ENCODE peak calls at places on chromosomes 16 and 17, in five cellular contexts. One of them, this sample, is unnamed.

GRCh38 chr17:55576237-55576998 is 65.2 kb upstream of the SMIM36 start:
- DNase-seq in EH: peak
- DNase-seq in GM20000: no peak
- DNase-seq in endothelial cell of umbilical vein: peak
- DNase-seq in CD4-positive, alpha-beta T cell: no peak
- DNase-seq in this sample: peak

GRCh38 chr16:71537643-71538042 is 11.4 kb downstream of the CHST4 start:
- DNase-seq in CD4-positive, alpha-beta T cell: peak
- DNase-seq in EH: peak
- DNase-seq in GM20000: peak
- DNase-seq in endothelial cell of umbilical vein: peak
- DNase-seq in this sample: peak

GRCh38 chr17:72515291-72516065 is 394.7 kb downstream of the SOX9 start:
- DNase-seq in endothelial cell of umbilical vein: no peak
- DNase-seq in CD4-positive, alpha-beta T cell: no peak
- DNase-seq in GM20000: no peak
- DNase-seq in EH: peak
- DNase-seq in this sample: no peak

GRCh38 chr17:50201226-50201854 is at the start of gene COL1A1:
- DNase-seq in EH: peak
- DNase-seq in GM20000: no peak
- DNase-seq in endothelial cell of umbilical vein: no peak
- DNase-seq in CD4-positive, alpha-beta T cell: no peak
- DNase-seq in this sample: no peak

GRCh38 chr17:60188727-60189126 is 39.0 kb downstream of the CA4 start:
- DNase-seq in CD4-positive, alpha-beta T cell: no peak
- DNase-seq in GM20000: no peak
- DNase-seq in EH: no peak
- DNase-seq in endothelial cell of umbilical vein: no peak
- DNase-seq in this sample: no peak

GRCh38 chr16:12573300-12573699 is 230.4 kb downstream of the CPPED1 start:
- DNase-seq in GM20000: no peak
- DNase-seq in EH: no peak
- DNase-seq in CD4-positive, alpha-beta T cell: no peak
- DNase-seq in endothelial cell of umbilical vein: no peak
- DNase-seq in this sample: no peak

GRCh38 chr16:81864646-81865382 is 85.7 kb downstream of the PLCG2 start:
- DNase-seq in GM20000: no peak
- DNase-seq in CD4-positive, alpha-beta T cell: no peak
- DNase-seq in EH: no peak
- DNase-seq in endothelial cell of umbilical vein: no peak
- DNase-seq in this sample: no peak

GRCh38 chr17:1169471-1169908 is 10.3 kb downstream of the ABR start:
- DNase-seq in GM20000: no peak
- DNase-seq in endothelial cell of umbilical vein: no peak
- DNase-seq in EH: no peak
- DNase-seq in CD4-positive, alpha-beta T cell: no peak
- DNase-seq in this sample: no peak

GRCh38 chr16:86865866-86866675 is 287.7 kb downstream of the FOXL1 start:
- DNase-seq in EH: peak
- DNase-seq in GM20000: no peak
- DNase-seq in endothelial cell of umbilical vein: peak
- DNase-seq in CD4-positive, alpha-beta T cell: no peak
- DNase-seq in this sample: no peak

GRCh38 chr17:46910179-46910927 is 12.6 kb upstream of the GOSR2 start:
- DNase-seq in GM20000: no peak
- DNase-seq in endothelial cell of umbilical vein: no peak
- DNase-seq in CD4-positive, alpha-beta T cell: no peak
- DNase-seq in EH: no peak
- DNase-seq in this sample: no peak

GRCh38 chr17:75048396-75048933 is 1.4 kb downstream of the KCTD2 start:
- DNase-seq in CD4-positive, alpha-beta T cell: no peak
- DNase-seq in EH: peak
- DNase-seq in endothelial cell of umbilical vein: peak
- DNase-seq in GM20000: no peak
- DNase-seq in this sample: no peak

GRCh38 chr17:47720196-47720595 is 12.8 kb upstream of the TBX21 start:
- DNase-seq in endothelial cell of umbilical vein: no peak
- DNase-seq in EH: no peak
- DNase-seq in GM20000: no peak
- DNase-seq in CD4-positive, alpha-beta T cell: no peak
- DNase-seq in this sample: no peak

GRCh38 chr16:85278851-85279250 is 166.6 kb upstream of the CIBAR2 start:
- DNase-seq in EH: no peak
- DNase-seq in GM20000: no peak
- DNase-seq in endothelial cell of umbilical vein: no peak
- DNase-seq in CD4-positive, alpha-beta T cell: no peak
- DNase-seq in this sample: no peak

GRCh38 chr16:12027091-12027490 is 50.6 kb downstream of the SNX29 start:
- DNase-seq in CD4-positive, alpha-beta T cell: no peak
- DNase-seq in GM20000: no peak
- DNase-seq in endothelial cell of umbilical vein: no peak
- DNase-seq in EH: no peak
- DNase-seq in this sample: no peak

GRCh38 chr16:67148656-67149275 is 2.0 kb downstream of the B3GNT9 start:
- DNase-seq in GM20000: no peak
- DNase-seq in endothelial cell of umbilical vein: no peak
- DNase-seq in CD4-positive, alpha-beta T cell: no peak
- DNase-seq in EH: no peak
- DNase-seq in this sample: no peak

GRCh38 chr16:19265531-19265930 is 20.0 kb upstream of the CLEC19A start:
- DNase-seq in endothelial cell of umbilical vein: no peak
- DNase-seq in CD4-positive, alpha-beta T cell: no peak
- DNase-seq in EH: no peak
- DNase-seq in GM20000: no peak
- DNase-seq in this sample: no peak

This sample was measured in Karpas-422.